ENCODE peak calls at places on chromosomes 1 and 21, in four cellular contexts. N, W, M and K are unnamed samples.

GRCh38 chr1:84496498-84496897 is 9.7 kb upstream of the SPATA1 start:
- DNase-seq in M (no peak), W (no peak), N (no peak), K (no peak)

GRCh38 chr1:157145081-157145480 is 6.9 kb upstream of the ETV3 start:
- DNase-seq in N (no peak), M (no peak), W (no peak), K (no peak)

GRCh38 chr1:37509181-37509580 is 5.4 kb downstream of the MEAF6 start:
- DNase-seq in N (no peak), M (no peak), W (no peak), K (no peak)

GRCh38 chr1:167706931-167707877 is 14.6 kb upstream of the MPZL1 start:
- DNase-seq in W (no peak), M (no peak), N (no peak), K (no peak)

GRCh38 chr1:113804421-113805255 is 7.6 kb downstream of the RSBN1 start:
- DNase-seq in W (no peak), N (no peak), M (no peak), K (no peak)

GRCh38 chr1:32801096-32801713 is 16.0 kb downstream of the YARS1 start:
- DNase-seq in M (no peak), W (no peak), N (no peak), K (no peak)

GRCh38 chr1:199038188-199038587 is 399.3 kb downstream of the PTPRC start:
- DNase-seq in W (no peak), N (no peak), M (no peak), K (no peak)

GRCh38 chr1:39110325-39110851 is 84.2 kb downstream of the NDUFS5 start:
- DNase-seq in N (no peak), W (no peak), M (no peak), K (peak)

GRCh38 chr1:67771152-67771551 is 62.1 kb downstream of the GNG12 start:
- DNase-seq in N (no peak), W (no peak), M (no peak), K (no peak)

GRCh38 chr1:25198731-25199231 is 33.5 kb downstream of the SYF2 start:
- DNase-seq in N (peak), W (peak), M (peak), K (no peak)

GRCh38 chr1:75641325-75641724 is 30.4 kb upstream of the SLC44A5 start:
- DNase-seq in W (no peak), M (no peak), N (no peak), K (no peak)

GRCh38 chr1:165073402-165074007 is 283.0 kb downstream of the LMX1A start:
- DNase-seq in N (no peak), W (peak), M (no peak), K (no peak)

GRCh38 chr1:61082336-61083013 is at the start of gene NFIA:
- DNase-seq in M (peak), W (no peak), N (peak), K (peak)

GRCh38 chr1:27557596-27558340 is 46.2 kb downstream of the AHDC1 start:
- DNase-seq in M (no peak), W (no peak), N (peak), K (no peak)

GRCh38 chr1:61853545-61853944 is 111.3 kb downstream of the PATJ start:
- DNase-seq in W (no peak), M (no peak), N (no peak), K (no peak)

GRCh38 chr1:37726191-37726590 is 33.9 kb downstream of the CDCA8 start:
- DNase-seq in M (no peak), N (no peak), W (no peak), K (no peak)

GRCh38 chr1:44010935-44011610 is 19.7 kb downstream of the CCDC24 start:
- DNase-seq in M (no peak), N (no peak), W (no peak), K (no peak)

GRCh38 chr1:112849425-112849966 is 106.5 kb downstream of the SLC16A1 start:
- DNase-seq in M (peak), W (no peak), N (peak), K (peak)

GRCh38 chr1:90391116-90391515 is 326.0 kb downstream of the BARHL2 start:
- DNase-seq in M (no peak), W (no peak), N (no peak), K (no peak)

GRCh38 chr1:204461331-204462228 is 33.0 kb downstream of the PIK3C2B start:
- DNase-seq in M (no peak), W (no peak), N (no peak), K (peak)

GRCh38 chr1:19260211-19261138 is 8.9 kb downstream of the MRTO4 start:
- DNase-seq in W (no peak), M (peak), N (peak), K (peak)

GRCh38 chr1:31371121-31371520 is 1.8 kb downstream of the FABP3 start:
- DNase-seq in M (no peak), N (no peak), W (no peak), K (no peak)

GRCh38 chr1:31372961-31373896 is at the start of gene FABP3:
- DNase-seq in W (peak), N (peak), M (peak), K (peak)

GRCh38 chr1:31371560-31371959 is 1.3 kb downstream of the FABP3 start:
- DNase-seq in N (no peak), M (no peak), W (no peak), K (peak)

GRCh38 chr1:31373897-31374486 is 1.1 kb upstream of the FABP3 start:
- DNase-seq in M (no peak), N (no peak), W (no peak), K (no peak)

GRCh38 chr1:31372051-31372450 is 825 bp downstream of the FABP3 start:
- DNase-seq in M (no peak), W (no peak), N (no peak), K (peak)
- H3K27ac ChIP-seq in M (no peak), W (peak), N (peak), K (peak)

GRCh38 chr1:150981805-150982712 is at the start of gene ANXA9:
- DNase-seq in M (peak), W (no peak), N (peak), K (no peak)

GRCh38 chr1:150976879-150977694 is 2.5 kb upstream of the CERS2 start:
- DNase-seq in W (peak), M (peak), N (peak), K (peak)

GRCh38 chr1:150979723-150980056 is 2.4 kb upstream of the ANXA9 start:
- DNase-seq in W (no peak), M (no peak), N (no peak), K (no peak)

GRCh38 chr1:150979007-150979722 is 2.9 kb upstream of the ANXA9 start:
- DNase-seq in N (peak), W (peak), M (peak), K (peak)

GRCh38 chr1:150981177-150981804 is 801 bp upstream of the ANXA9 start:
- DNase-seq in N (peak), W (no peak), M (peak), K (no peak)
- H3K27ac ChIP-seq in N (no peak), W (no peak), M (no peak), K (no peak)

GRCh38 chr21:17795084-17796036 is 23.8 kb downstream of the C21orf91 start:
- DNase-seq in M (no peak), W (no peak), N (no peak), K (no peak)

GRCh38 chr21:17794631-17795030 is 24.5 kb downstream of the C21orf91 start:
- DNase-seq in N (no peak), W (no peak), M (no peak), K (no peak)

GRCh38 chr21:17797967-17798366 is 21.2 kb downstream of the C21orf91 start:
- DNase-seq in M (no peak), W (no peak), N (no peak), K (no peak)

GRCh38 chr21:17796037-17796403 is 23.1 kb downstream of the C21orf91 start:
- DNase-seq in M (no peak), N (no peak), W (no peak), K (no peak)

DNA sequence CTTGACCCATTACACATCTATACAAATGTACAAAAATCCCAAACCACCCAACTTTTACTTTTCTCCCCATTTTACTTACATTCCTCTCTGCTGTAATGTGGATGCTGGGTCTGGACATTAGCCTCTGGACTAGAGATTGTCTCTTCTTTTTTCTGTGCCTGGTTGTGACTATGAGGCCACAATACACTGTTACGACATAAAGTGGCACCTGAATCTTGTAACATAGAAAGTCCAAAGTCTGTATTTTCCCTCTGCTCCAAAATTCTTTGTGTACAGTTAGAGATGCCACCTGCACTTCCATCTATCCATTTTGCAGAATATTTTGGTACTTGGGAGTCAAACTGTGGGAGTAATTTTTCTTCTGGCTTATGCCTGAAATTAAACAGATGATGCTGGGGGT is 22.7 kb downstream of the C21orf91 start:
- DNase-seq in N (no peak), M (no peak), W (no peak), K (no peak)
- H3K27ac ChIP-seq in N (no peak), M (no peak), W (no peak), K (no peak)

GRCh38 chr1:51628715-51629590 is 12.1 kb downstream of the OSBPL9 start:
- DNase-seq in N (no peak), M (no peak), W (no peak), K (no peak)
- H3K27ac ChIP-seq in N (no peak), M (no peak), W (no peak), K (no peak)